ENCODE peak calls at places on chromosomes 12 and 14, in four cellular contexts. A is HepG2, R is SK-N-SH, F is K562. P is an unnamed sample.

GRCh38 chr12:93441111-93441616 is 583 bp downstream of the UBE2N start:
- DNase-seq in F (no peak), A (no peak), R (peak; percentile 68), P (peak; percentile 37)

GRCh38 chr14:95156765-95157194 is 549 bp downstream of the DICER1 start:
- DNase-seq in R (no peak), F (no peak), A (peak; percentile 7), P (peak; percentile 19)

GRCh38 chr12:57756406-57757341 is 1.8 kb downstream of the MARCHF9 start:
- DNase-seq in A (no peak), R (peak; percentile 82), F (peak; percentile 73), P (peak; percentile 85)

GRCh38 chr14:103561381-103562134 is 899 bp downstream of the BAG5 start:
- DNase-seq in A (peak; percentile 27), R (peak; percentile 74), F (no peak), P (no peak)

GRCh38 chr14:105554022-105554421 is 27.6 kb downstream of the TMEM121 start:
- DNase-seq in A (no peak), R (no peak), F (no peak), P (no peak)

GRCh38 chr12:20305470-20305869 is 62.9 kb upstream of the PDE3A start:
- DNase-seq in A (no peak), R (no peak), F (no peak), P (no peak)

GRCh38 chr12:38983117-38983571 is 77.8 kb upstream of the CPNE8 start:
- DNase-seq in R (no peak), A (peak; percentile 60), F (no peak), P (no peak)

GRCh38 chr14:68894123-68894522 is 85.0 kb downstream of the ACTN1 start:
- DNase-seq in A (no peak), R (no peak), F (no peak), P (no peak)

GRCh38 chr14:71497645-71498086 is 434.6 kb upstream of the RGS6 start:
- DNase-seq in A (no peak), F (no peak), R (no peak), P (no peak)

GRCh38 chr14:59213368-59214315 is 25.2 kb downstream of the DAAM1 start:
- DNase-seq in R (no peak), F (no peak), A (peak; percentile 81), P (no peak)

GRCh38 chr14:65373671-65374039 is 38.9 kb upstream of the FUT8 start:
- DNase-seq in F (no peak), R (no peak), A (no peak), P (no peak)

GRCh38 chr12:40086471-40086870 is 19.4 kb downstream of the SLC2A13 start:
- DNase-seq in A (no peak), R (no peak), F (no peak), P (no peak)

GRCh38 chr12:10186299-10186698 is 7.5 kb downstream of the TMEM52B start:
- DNase-seq in F (no peak), A (no peak), R (no peak), P (no peak)

GRCh38 chr14:67940894-67941455 is 121.4 kb downstream of the RAD51B start:
- DNase-seq in R (no peak), A (no peak), F (no peak), P (no peak)

GRCh38 chr14:45252356-45253069 is 489 bp downstream of the MIS18BP1 start:
- DNase-seq in R (peak; percentile 6), A (no peak), F (no peak), P (no peak)

GRCh38 chr14:77023001-77023996 is 5.2 kb downstream of the IRF2BPL start:
- DNase-seq in A (peak; percentile 97), F (no peak), R (peak; percentile 70), P (peak; percentile 44)

GRCh38 chr12:41663487-41664258 is 475.6 kb downstream of the PDZRN4 start:
- DNase-seq in R (peak; percentile 49), F (no peak), A (peak; percentile 28), P (no peak)

GRCh38 chr12:121008347-121009098 is 7.8 kb downstream of the C12orf43 start:
- DNase-seq in F (no peak), R (no peak), A (no peak), P (no peak)

GRCh38 chr12:56935752-56936151 is 1.5 kb upstream of the SDR9C7 start:
- DNase-seq in R (no peak), A (no peak), F (no peak), P (no peak)

GRCh38 chr12:11658796-11659195 is 9.3 kb downstream of the ETV6 start:
- DNase-seq in A (no peak), F (no peak), R (no peak), P (no peak)

GRCh38 chr12:130655010-130655409 is 61.1 kb downstream of the RIMBP2 start:
- DNase-seq in F (no peak), R (no peak), A (no peak), P (no peak)
- TF ChIP-seq FOXJ3 in F (no peak), R (no peak), A (no peak), P (no peak)

GRCh38 chr12:124505001-124505818 is 62.2 kb downstream of the NCOR2 start:
- DNase-seq in F (no peak), A (no peak), R (no peak), P (no peak)

GRCh38 chr12:124503305-124503704 is 64.1 kb downstream of the NCOR2 start:
- DNase-seq in R (no peak), A (no peak), F (no peak), P (no peak)

GRCh38 chr12:124506145-124506831 is 61.1 kb downstream of the NCOR2 start:
- DNase-seq in A (no peak), R (peak; percentile 89), F (peak; percentile 34), P (no peak)

GRCh38 chr12:124502379-124502778 is 65.0 kb downstream of the NCOR2 start:
- DNase-seq in A (no peak), F (no peak), R (no peak), P (no peak)

DNA sequence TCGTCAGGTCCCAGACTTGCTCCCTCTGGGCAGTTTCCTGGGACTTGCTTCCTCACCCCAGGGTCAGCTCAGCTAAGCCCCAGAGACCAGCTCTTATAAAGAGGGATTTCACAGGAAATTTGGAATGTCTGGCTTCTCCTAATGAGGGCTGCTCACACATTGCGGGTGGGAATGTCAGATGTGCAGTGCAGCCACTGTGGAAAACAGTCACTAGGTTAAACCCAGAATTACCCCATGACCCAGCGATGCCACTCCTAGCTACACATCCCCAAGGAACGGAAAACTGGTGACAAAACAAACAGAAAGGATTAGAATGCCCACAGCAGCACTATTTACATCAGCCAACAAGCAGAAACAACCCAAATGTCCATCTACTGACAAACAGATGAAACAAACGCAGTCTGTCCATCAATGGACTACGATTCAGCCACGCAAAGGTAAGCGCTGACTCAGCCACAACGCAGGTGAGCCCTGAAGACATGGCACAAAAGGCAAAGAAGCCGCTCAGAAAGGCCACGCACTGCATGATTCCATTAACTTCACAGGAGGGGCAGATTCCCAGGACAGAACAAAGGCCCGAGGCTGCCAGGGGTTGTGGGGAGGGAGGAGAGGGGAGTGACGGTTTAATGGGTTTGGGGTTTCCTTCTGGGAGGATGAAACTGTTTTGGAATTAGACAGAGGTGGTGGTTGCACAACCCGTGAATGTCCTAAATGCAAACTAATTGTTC is 63.0 kb downstream of the NCOR2 start:
- DNase-seq in F (no peak), R (no peak), A (no peak), P (no peak)
- TF ChIP-seq FOXJ3 in F (no peak), R (no peak), A (no peak), P (no peak)

GRCh38 chr14:75439989-75440388 is 12.2 kb downstream of the JDP2 start:
- DNase-seq in A (no peak), F (no peak), R (no peak), P (no peak)
- TF ChIP-seq FOXJ3 in A (no peak), F (no peak), R (no peak), P (no peak)

GRCh38 chr12:46159239-46159901 is 109.5 kb downstream of the SLC38A1 start:
- DNase-seq in A (no peak), R (no peak), F (no peak), P (no peak)

GRCh38 chr12:46164186-46164585 is 104.7 kb downstream of the SLC38A1 start:
- DNase-seq in A (no peak), R (no peak), F (no peak), P (no peak)

GRCh38 chr12:46165191-46165590 is 103.7 kb downstream of the SLC38A1 start:
- DNase-seq in R (no peak), A (no peak), F (no peak), P (no peak)

GRCh38 chr12:46160981-46161690 is 107.7 kb downstream of the SLC38A1 start:
- DNase-seq in A (no peak), F (no peak), R (no peak), P (no peak)

DNA sequence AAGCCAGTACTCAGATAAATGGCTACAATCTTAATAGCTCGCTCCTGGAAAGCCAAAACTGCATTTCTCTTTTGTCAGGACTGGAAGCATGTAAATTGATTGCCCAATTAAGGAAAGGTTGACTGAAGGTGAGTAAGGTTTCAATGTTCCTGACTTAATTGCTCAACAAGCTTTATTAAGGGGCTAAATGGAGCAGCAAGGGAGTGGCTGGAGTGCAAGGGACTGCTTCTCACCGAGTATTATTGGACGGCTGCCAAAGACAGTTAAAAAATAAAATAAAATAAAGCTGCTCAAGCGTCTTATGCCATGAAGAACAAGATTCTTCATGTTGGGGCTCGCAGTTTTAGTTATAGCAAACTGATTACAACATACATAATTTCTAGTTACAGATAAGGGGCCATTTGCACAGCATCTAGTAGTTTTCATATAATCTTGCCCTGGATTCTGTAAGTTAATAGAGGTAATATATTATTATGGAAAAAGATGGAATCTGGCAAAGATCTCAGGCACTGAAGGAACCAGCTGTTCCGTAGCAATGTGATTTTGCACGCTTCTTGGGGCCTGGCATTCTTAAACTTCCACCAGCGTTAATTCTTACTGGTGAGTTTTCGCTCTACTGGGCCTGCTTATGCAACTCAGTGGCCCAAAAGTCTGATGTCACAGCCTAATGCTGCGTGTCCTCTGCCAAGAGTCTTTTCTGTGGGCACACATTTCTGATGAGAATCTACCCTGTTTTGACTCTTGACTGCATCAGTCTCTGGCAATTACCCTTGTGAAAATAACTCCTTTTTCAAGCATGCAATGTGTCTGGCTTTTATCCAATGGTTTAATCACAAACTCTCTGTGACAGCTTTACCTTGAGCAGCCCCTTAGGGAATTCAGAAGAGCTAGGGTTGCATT is 108.5 kb downstream of the SLC38A1 start:
- DNase-seq in A (no peak), R (peak; percentile 34), F (no peak), P (no peak)
- TF ChIP-seq FOXJ3 in A (no peak), R (no peak), F (no peak), P (no peak)

GRCh38 chr12:2396448-2396871 is 343.7 kb downstream of the CACNA1C start:
- DNase-seq in R (no peak), A (no peak), F (no peak), P (no peak)
- TF ChIP-seq FOXJ3 in R (no peak), A (no peak), F (no peak), P (no peak)

GRCh38 chr14:50060871-50061663 is 55.3 kb downstream of the VCPKMT start:
- DNase-seq in A (peak; percentile 89), R (peak; percentile 66), F (peak; percentile 60), P (no peak)
- TF ChIP-seq FOXJ3 in A (peak; percentile 80), R (no peak), F (no peak), P (no peak)

DNA sequence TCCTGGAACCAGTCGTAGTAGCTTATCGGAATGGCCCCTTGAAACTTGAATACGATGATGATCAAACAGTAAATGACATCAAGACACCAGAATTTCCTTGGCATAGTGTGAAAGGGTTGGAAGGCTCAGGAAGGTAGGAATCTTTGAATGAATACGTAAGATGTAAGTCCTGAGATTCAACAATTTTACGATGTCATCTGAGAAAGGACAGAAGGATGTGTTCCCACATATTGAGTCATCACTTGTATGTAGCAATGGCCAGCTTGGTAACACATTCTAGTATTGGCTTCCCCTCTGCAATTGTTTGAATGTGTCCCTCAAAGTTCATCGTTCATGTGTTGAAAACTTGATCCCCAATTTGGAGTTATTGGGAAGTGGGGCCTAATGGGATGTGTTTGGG is 284.8 kb downstream of the BCAT1 start:
- DNase-seq in A (no peak), F (no peak), R (no peak), P (no peak)
- TF ChIP-seq FOXJ3 in A (no peak), F (no peak), R (no peak), P (no peak)

GRCh38 chr12:128549621-128550020 is 274.1 kb downstream of the SLC15A4 start:
- DNase-seq in F (no peak), A (no peak), R (no peak), P (no peak)
- TF ChIP-seq FOXJ3 in F (no peak), A (no peak), R (no peak), P (no peak)

P was measured in WTC11.